ENCODE peak calls at places on chromosome 22, in five cellular contexts. One of them, this sample, is unnamed.

GRCh38 chr22:46366801-46367706 is 31.5 kb downstream of the TRMU start:
- DNase-seq in HepG2: no peak
- DNase-seq in K562: no peak
- DNase-seq in IMR-90: no peak
- DNase-seq in H1: no peak
- DNase-seq in this sample: no peak

GRCh38 chr22:48316876-48317250 is 1510.8 kb downstream of the BRD1 start:
- DNase-seq in IMR-90: no peak
- DNase-seq in H1: no peak
- DNase-seq in HepG2: no peak
- DNase-seq in K562: no peak
- DNase-seq in this sample: no peak

GRCh38 chr22:35547993-35548761 is 7.5 kb downstream of the RASD2 start:
- DNase-seq in K562: peak
- DNase-seq in IMR-90: no peak
- DNase-seq in H1: no peak
- DNase-seq in HepG2: no peak
- DNase-seq in this sample: no peak

GRCh38 chr22:44583076-44583760 is 85.2 kb upstream of the RTL6 start:
- DNase-seq in H1: no peak
- DNase-seq in HepG2: no peak
- DNase-seq in K562: no peak
- DNase-seq in IMR-90: peak
- DNase-seq in this sample: peak

GRCh38 chr22:17706451-17706900 is 67.8 kb downstream of the BID start:
- DNase-seq in K562: peak
- DNase-seq in IMR-90: peak
- DNase-seq in HepG2: peak
- DNase-seq in H1: no peak
- DNase-seq in this sample: peak

GRCh38 chr22:44019416-44019815 is 4.7 kb upstream of the PARVB start:
- DNase-seq in H1: no peak
- DNase-seq in IMR-90: no peak
- DNase-seq in K562: no peak
- DNase-seq in HepG2: no peak
- DNase-seq in this sample: no peak

GRCh38 chr22:46007848-46008261 is 30.9 kb upstream of the WNT7B start:
- DNase-seq in K562: no peak
- DNase-seq in H1: no peak
- DNase-seq in HepG2: no peak
- DNase-seq in IMR-90: peak
- DNase-seq in this sample: no peak

GRCh38 chr22:49670610-49671330 is 156.9 kb downstream of the BRD1 start:
- DNase-seq in H1: no peak
- DNase-seq in IMR-90: no peak
- DNase-seq in HepG2: no peak
- DNase-seq in K562: no peak
- DNase-seq in this sample: no peak

GRCh38 chr22:46374663-46375474 is 39.4 kb downstream of the TRMU start:
- DNase-seq in IMR-90: no peak
- DNase-seq in K562: no peak
- DNase-seq in H1: no peak
- DNase-seq in HepG2: no peak
- DNase-seq in this sample: no peak

GRCh38 chr22:35538801-35539321 is 1.8 kb upstream of the RASD2 start:
- DNase-seq in K562: no peak
- DNase-seq in H1: no peak
- DNase-seq in HepG2: no peak
- DNase-seq in IMR-90: no peak
- DNase-seq in this sample: peak

GRCh38 chr22:44574057-44574456 is 76.0 kb upstream of the RTL6 start:
- DNase-seq in K562: no peak
- DNase-seq in HepG2: no peak
- DNase-seq in H1: no peak
- DNase-seq in IMR-90: peak
- DNase-seq in this sample: peak

GRCh38 chr22:21694795-21695431 is 29.1 kb downstream of the PPIL2 start:
- DNase-seq in H1: no peak
- DNase-seq in HepG2: no peak
- DNase-seq in IMR-90: no peak
- DNase-seq in K562: no peak
- DNase-seq in this sample: no peak

GRCh38 chr22:50490531-50491308 is 4.1 kb downstream of the MIOX start:
- DNase-seq in K562: no peak
- DNase-seq in IMR-90: no peak
- DNase-seq in H1: no peak
- DNase-seq in HepG2: no peak
- DNase-seq in this sample: no peak

GRCh38 chr22:42717197-42717967 is 3.3 kb downstream of the A4GALT start:
- DNase-seq in HepG2: no peak
- DNase-seq in IMR-90: no peak
- DNase-seq in K562: no peak
- DNase-seq in H1: peak
- DNase-seq in this sample: no peak

GRCh38 chr22:47434336-47435203 is 672.1 kb downstream of the TBC1D22A start:
- DNase-seq in IMR-90: no peak
- DNase-seq in K562: no peak
- DNase-seq in H1: no peak
- DNase-seq in HepG2: no peak
- DNase-seq in this sample: no peak

GRCh38 chr22:19799322-19800190 is 39.0 kb downstream of the TBX1 start:
- DNase-seq in IMR-90: peak
- DNase-seq in H1: no peak
- DNase-seq in K562: no peak
- DNase-seq in HepG2: no peak
- DNase-seq in this sample: no peak

GRCh38 chr22:50084570-50084969 is 656 bp downstream of the MLC1 start:
- DNase-seq in K562: no peak
- DNase-seq in H1: no peak
- DNase-seq in HepG2: no peak
- DNase-seq in IMR-90: no peak
- DNase-seq in this sample: no peak

GRCh38 chr22:36022162-36022561 is 6.5 kb downstream of the RBFOX2 start:
- DNase-seq in K562: no peak
- DNase-seq in H1: no peak
- DNase-seq in HepG2: no peak
- DNase-seq in IMR-90: peak
- DNase-seq in this sample: no peak

GRCh38 chr22:40250608-40251007 is 72.9 kb downstream of the TNRC6B start:
- DNase-seq in H1: no peak
- DNase-seq in IMR-90: no peak
- DNase-seq in K562: no peak
- DNase-seq in HepG2: no peak
- DNase-seq in this sample: no peak

GRCh38 chr22:45226681-45227186 is 14.0 kb downstream of the KIAA0930 start:
- DNase-seq in K562: no peak
- DNase-seq in H1: no peak
- DNase-seq in IMR-90: no peak
- DNase-seq in HepG2: no peak
- DNase-seq in this sample: no peak

GRCh38 chr22:17918840-17919239 is 105.5 kb downstream of the MICAL3 start:
- DNase-seq in HepG2: no peak
- DNase-seq in K562: no peak
- DNase-seq in H1: no peak
- DNase-seq in IMR-90: peak
- DNase-seq in this sample: no peak

GRCh38 chr22:22342697-22343602 is 98.4 kb downstream of the VPREB1 start:
- DNase-seq in HepG2: peak
- DNase-seq in H1: peak
- DNase-seq in IMR-90: no peak
- DNase-seq in K562: peak
- DNase-seq in this sample: peak

GRCh38 chr22:48607901-48608650 is 1219.6 kb downstream of the BRD1 start:
- DNase-seq in H1: no peak
- DNase-seq in IMR-90: no peak
- DNase-seq in K562: no peak
- DNase-seq in HepG2: no peak
- DNase-seq in this sample: no peak

GRCh38 chr22:40265783-40266182 is 80.5 kb upstream of the ADSL start:
- DNase-seq in H1: no peak
- DNase-seq in IMR-90: no peak
- DNase-seq in HepG2: no peak
- DNase-seq in K562: no peak
- DNase-seq in this sample: no peak

DNA sequence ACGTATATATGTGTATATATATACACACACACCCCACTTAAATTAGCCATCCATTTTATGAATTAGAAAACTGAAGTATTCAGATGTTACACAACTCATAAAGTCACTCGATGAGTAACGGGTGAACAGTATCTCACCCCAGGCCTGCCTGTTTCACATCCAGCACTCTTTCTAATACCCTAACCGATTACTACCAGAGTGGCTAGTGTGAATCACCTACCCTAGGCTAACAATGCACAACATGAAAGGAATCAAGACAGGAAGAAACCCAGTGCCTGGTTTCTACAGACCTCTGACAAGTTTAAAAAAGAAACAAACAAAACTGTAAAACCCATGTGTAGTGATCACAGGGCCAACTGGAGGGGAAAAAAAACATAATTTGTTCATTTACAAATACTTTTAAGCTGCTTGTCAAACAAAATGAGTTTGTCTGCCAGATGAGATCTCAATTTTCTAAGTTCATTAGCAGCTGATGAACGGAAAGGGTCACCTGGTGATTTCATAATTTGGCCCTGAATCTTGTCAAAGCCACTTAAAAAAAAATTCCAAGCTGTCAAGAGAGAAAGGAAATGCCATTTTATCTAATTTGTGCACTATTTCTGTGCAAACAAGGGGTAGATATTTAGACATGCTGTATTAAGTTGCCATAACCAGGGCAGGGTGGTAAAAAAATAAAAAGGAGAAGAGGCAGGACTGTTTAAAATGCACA is 134.8 kb downstream of the LARGE1 start:
- DNase-seq in K562: no peak
- DNase-seq in HepG2: peak
- DNase-seq in H1: no peak
- DNase-seq in IMR-90: peak
- DNase-seq in this sample: no peak
- TF ChIP-seq MAFK in K562: no peak
- TF ChIP-seq MAFK in HepG2: no peak
- TF ChIP-seq MAFK in H1: no peak
- TF ChIP-seq MAFK in IMR-90: no peak
- TF ChIP-seq MAFK in this sample: no peak

GRCh38 chr22:37088750-37089408 is 20.6 kb downstream of the TMPRSS6 start:
- DNase-seq in HepG2: no peak
- DNase-seq in IMR-90: no peak
- DNase-seq in K562: no peak
- DNase-seq in H1: no peak
- DNase-seq in this sample: no peak

GRCh38 chr22:37091986-37092385 is 17.5 kb downstream of the TMPRSS6 start:
- DNase-seq in HepG2: no peak
- DNase-seq in K562: no peak
- DNase-seq in H1: no peak
- DNase-seq in IMR-90: no peak
- DNase-seq in this sample: no peak

GRCh38 chr22:37092997-37093396 is 16.5 kb downstream of the TMPRSS6 start:
- DNase-seq in H1: no peak
- DNase-seq in K562: no peak
- DNase-seq in HepG2: no peak
- DNase-seq in IMR-90: no peak
- DNase-seq in this sample: no peak

GRCh38 chr22:37089451-37089850 is 20.1 kb downstream of the TMPRSS6 start:
- DNase-seq in IMR-90: peak
- DNase-seq in K562: no peak
- DNase-seq in HepG2: no peak
- DNase-seq in H1: no peak
- DNase-seq in this sample: peak

GRCh38 chr22:37090920-37091688 is 18.4 kb downstream of the TMPRSS6 start:
- DNase-seq in H1: no peak
- DNase-seq in IMR-90: no peak
- DNase-seq in K562: no peak
- DNase-seq in HepG2: no peak
- DNase-seq in this sample: no peak
- TF ChIP-seq MAFK in H1: no peak
- TF ChIP-seq MAFK in IMR-90: no peak
- TF ChIP-seq MAFK in K562: no peak
- TF ChIP-seq MAFK in HepG2: no peak
- TF ChIP-seq MAFK in this sample: no peak

GRCh38 chr22:24188705-24189248 is 7.5 kb downstream of the SUSD2 start:
- DNase-seq in H1: no peak
- DNase-seq in HepG2: no peak
- DNase-seq in K562: no peak
- DNase-seq in IMR-90: no peak
- DNase-seq in this sample: no peak

GRCh38 chr22:24190566-24191208 is 9.4 kb downstream of the SUSD2 start:
- DNase-seq in K562: no peak
- DNase-seq in IMR-90: no peak
- DNase-seq in HepG2: no peak
- DNase-seq in H1: no peak
- DNase-seq in this sample: no peak

GRCh38 chr22:24187731-24188644 is 6.7 kb downstream of the SUSD2 start:
- DNase-seq in HepG2: no peak
- DNase-seq in IMR-90: no peak
- DNase-seq in H1: no peak
- DNase-seq in K562: no peak
- DNase-seq in this sample: no peak

GRCh38 chr22:24190159-24190540 is 8.9 kb downstream of the SUSD2 start:
- DNase-seq in K562: no peak
- DNase-seq in HepG2: no peak
- DNase-seq in H1: no peak
- DNase-seq in IMR-90: no peak
- DNase-seq in this sample: no peak

GRCh38 chr22:24189249-24190158 is 8.2 kb downstream of the SUSD2 start:
- DNase-seq in K562: peak
- DNase-seq in H1: peak
- DNase-seq in IMR-90: peak
- DNase-seq in HepG2: peak
- DNase-seq in this sample: peak
- TF ChIP-seq MAFK in K562: no peak
- TF ChIP-seq MAFK in H1: no peak
- TF ChIP-seq MAFK in IMR-90: no peak
- TF ChIP-seq MAFK in HepG2: no peak
- TF ChIP-seq MAFK in this sample: no peak

DNA sequence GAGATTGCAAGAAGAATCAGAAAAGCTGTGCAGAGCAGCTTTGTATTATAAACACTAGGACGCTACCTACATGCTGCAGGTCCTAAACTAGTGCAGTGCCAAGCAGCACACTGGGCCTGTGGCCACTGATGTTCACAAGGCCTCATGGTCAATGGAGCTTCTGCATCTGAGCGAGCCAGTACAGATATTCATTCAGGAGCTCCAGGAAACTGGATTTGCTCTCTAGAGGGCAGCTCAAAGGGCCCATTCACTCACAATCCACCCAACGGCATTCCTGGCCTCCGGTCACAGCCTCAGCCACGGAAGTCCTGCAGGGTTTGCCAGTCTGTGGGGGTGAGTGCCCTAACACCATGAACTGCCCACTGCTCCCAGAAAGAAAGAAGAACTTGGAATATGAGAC is 5.8 kb upstream of the TBC1D10A start:
- DNase-seq in IMR-90: no peak
- DNase-seq in H1: no peak
- DNase-seq in K562: no peak
- DNase-seq in HepG2: no peak
- DNase-seq in this sample: no peak
- TF ChIP-seq MAFK in IMR-90: no peak
- TF ChIP-seq MAFK in H1: no peak
- TF ChIP-seq MAFK in K562: no peak
- TF ChIP-seq MAFK in HepG2: no peak
- TF ChIP-seq MAFK in this sample: no peak

This sample was measured in A549.